ENCODE peak calls at places on chromosomes 3 and 15, in five cellular contexts. Z is CD8-positive, alpha-beta memory T cell; W is A549; A is keratinocyte; F is HCT116. J is an unnamed sample.

GRCh38 chr3:83928391-83928790 is 1030.4 kb upstream of the CADM2 start:
- DNase-seq in A (no peak), F (peak; percentile 8), Z (no peak), W (peak; percentile 60), J (no peak)

GRCh38 chr3:157132936-157133335 is 27.0 kb downstream of the CCNL1 start:
- DNase-seq in Z (no peak), W (no peak), A (no peak), F (no peak), J (no peak)

GRCh38 chr3:160413613-160414248 is 14.3 kb downstream of the SMC4 start:
- DNase-seq in A (peak; percentile 28), W (peak; percentile 79), F (peak; percentile 60), Z (peak; percentile 62), J (no peak)

GRCh38 chr3:632571-633170 is 436.1 kb downstream of the CHL1 start:
- DNase-seq in F (peak; percentile 35), Z (peak; percentile 4), A (peak; percentile 33), W (peak; percentile 67), J (peak; percentile 16)

GRCh38 chr3:120448707-120449650 is 1.8 kb downstream of the FSTL1 start:
- DNase-seq in F (no peak), Z (no peak), W (peak; percentile 42), A (no peak), J (no peak)

GRCh38 chr15:49410660-49411059 is 12.4 kb upstream of the FGF7 start:
- DNase-seq in Z (no peak), F (no peak), W (no peak), A (no peak), J (no peak)

GRCh38 chr3:15055019-15055557 is 10.0 kb downstream of the MRPS25 start:
- DNase-seq in Z (peak; percentile 7), A (no peak), F (no peak), W (no peak), J (no peak)

GRCh38 chr3:28247286-28247685 is 5.9 kb downstream of the CMC1 start:
- DNase-seq in W (no peak), Z (no peak), F (no peak), A (no peak), J (no peak)

GRCh38 chr15:43132830-43133428 is 457 bp upstream of the TMEM62 start:
- DNase-seq in Z (no peak), F (no peak), W (no peak), A (no peak), J (no peak)

GRCh38 chr3:156389151-156389760 is 165.7 kb downstream of the SSR3 start:
- DNase-seq in F (no peak), A (no peak), Z (no peak), W (no peak), J (no peak)

GRCh38 chr3:31488475-31489017 is 44.2 kb upstream of the STT3B start:
- DNase-seq in A (no peak), W (no peak), F (no peak), Z (no peak), J (no peak)

GRCh38 chr15:77819271-77819806 is 186.6 kb upstream of the LINGO1 start:
- DNase-seq in F (no peak), Z (no peak), W (no peak), A (no peak), J (no peak)

GRCh38 chr15:33068531-33068990 is 126.0 kb downstream of the FMN1 start:
- DNase-seq in A (peak; percentile 30), W (peak; percentile 81), F (no peak), Z (no peak), J (peak; percentile 71)

GRCh38 chr15:52191207-52191606 is at the start of gene GNB5:
- DNase-seq in F (no peak), W (no peak), Z (no peak), A (no peak), J (no peak)

GRCh38 chr15:23629234-23629805 is 18.3 kb downstream of the MAGEL2 start:
- DNase-seq in Z (no peak), W (no peak), A (no peak), F (no peak), J (no peak)

GRCh38 chr3:74501001-74501400 is 113.5 kb downstream of the CNTN3 start:
- DNase-seq in F (no peak), W (peak; percentile 0), Z (no peak), A (no peak), J (no peak)

GRCh38 chr15:57647791-57648130 is 56.1 kb downstream of the MYZAP start:
- DNase-seq in A (no peak), F (no peak), W (no peak), Z (no peak), J (peak; percentile 48)

GRCh38 chr3:152241142-152242067 is 27.3 kb upstream of the MBNL1 start:
- DNase-seq in A (no peak), F (no peak), W (no peak), Z (no peak), J (no peak)

GRCh38 chr15:31483053-31483923 is 156.7 kb downstream of the KLF13 start:
- DNase-seq in A (no peak), W (no peak), Z (peak; percentile 65), F (no peak), J (no peak)

DNA sequence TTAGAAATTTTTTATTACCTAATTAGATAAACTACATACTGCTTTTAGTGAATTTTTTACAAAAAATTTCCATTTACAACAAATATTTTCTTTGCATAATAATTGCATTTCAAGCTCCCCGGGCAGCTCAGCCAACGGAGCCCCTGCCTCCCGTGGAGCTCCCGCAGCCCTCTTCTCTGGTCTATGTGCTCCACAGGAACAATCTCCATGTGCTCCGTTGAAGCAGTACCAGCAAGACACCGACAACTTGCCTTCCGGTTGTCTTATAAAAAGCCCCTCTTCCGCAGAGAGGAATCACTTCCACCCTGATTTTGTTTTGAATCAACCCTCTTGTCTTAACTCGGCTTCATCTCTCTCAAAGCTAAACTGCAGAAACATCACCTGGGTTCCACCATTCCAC is 46.9 kb upstream of the CHD2 start:
- DNase-seq in A (no peak), W (no peak), Z (no peak), F (no peak), J (no peak)
- H3K27ac ChIP-seq in A (no peak overlapping the region), W (no peak overlapping the region), Z (no peak overlapping the region), F (no peak overlapping the region), J (no peak overlapping the region)

GRCh38 chr3:25784971-25785370 is 1.7 kb upstream of the NGLY1 start:
- DNase-seq in A (no peak), W (no peak), F (no peak), Z (no peak), J (no peak)

GRCh38 chr3:25781758-25782594 is 1.3 kb downstream of the NGLY1 start:
- DNase-seq in F (no peak), Z (no peak), A (no peak), W (no peak), J (no peak)

GRCh38 chr3:25782636-25782937 is 656 bp downstream of the NGLY1 start:
- DNase-seq in W (no peak), F (no peak), Z (no peak), A (no peak), J (no peak)

GRCh38 chr3:25782938-25783660 is at the start of gene NGLY1:
- DNase-seq in A (no peak), Z (peak; percentile 86), F (peak; percentile 51), W (peak; percentile 83), J (peak; percentile 20)

DNA sequence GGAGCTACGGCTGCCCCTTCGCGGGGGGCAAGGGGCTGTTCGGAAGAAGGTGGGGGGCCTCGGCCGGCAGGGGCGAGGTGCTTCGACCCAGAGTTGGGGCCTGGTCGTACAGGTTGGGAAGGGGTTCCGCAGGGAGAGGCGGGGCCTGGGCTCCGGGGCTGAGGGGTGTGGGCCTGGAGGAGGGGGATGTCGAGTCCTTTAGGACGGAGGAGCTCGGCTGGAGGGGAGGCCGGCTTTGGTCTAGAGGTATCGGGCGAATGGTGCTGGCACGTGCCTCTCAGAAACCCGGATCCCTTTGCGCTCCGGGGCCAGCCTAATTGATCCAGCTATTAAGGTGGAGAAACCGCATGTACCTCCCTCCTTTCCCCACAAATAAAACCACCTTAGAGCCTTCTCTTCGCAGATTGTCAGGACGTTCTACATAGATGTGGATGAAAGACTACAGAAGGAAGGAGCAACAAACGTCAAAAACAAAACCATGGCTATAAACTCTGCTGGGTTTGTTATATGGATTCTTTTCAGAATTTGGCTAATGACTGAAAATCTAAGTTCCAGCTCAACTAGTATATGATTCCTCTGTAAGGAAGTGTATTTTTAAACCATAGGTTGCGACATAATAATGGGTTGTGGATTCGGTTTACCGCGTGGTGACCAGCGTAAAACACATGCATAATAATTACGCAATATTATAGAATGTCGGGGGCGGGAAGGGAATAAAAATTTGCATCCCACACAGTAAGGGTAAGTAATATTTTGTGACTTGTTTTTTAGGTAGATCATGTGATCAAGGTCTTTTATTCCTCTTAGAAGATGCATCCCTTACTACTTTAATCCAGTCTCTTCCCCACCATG is 644 bp upstream of the NGLY1 start:
- DNase-seq in W (peak; percentile 56), Z (no peak), A (no peak), F (no peak), J (no peak)
- H3K27ac ChIP-seq in W (peak overlapping the region; percentile 100), Z (no peak overlapping the region), A (peak overlapping the region; percentile 61), F (peak overlapping the region; percentile 23), J (peak overlapping the region; percentile 68)

GRCh38 chr3:65550137-65550536 is 488.6 kb downstream of the MAGI1 start:
- DNase-seq in W (no peak), Z (no peak), F (no peak), A (no peak), J (no peak)

GRCh38 chr3:65548848-65549625 is 489.7 kb downstream of the MAGI1 start:
- DNase-seq in A (no peak), W (no peak), F (no peak), Z (no peak), J (no peak)

GRCh38 chr3:65545429-65545828 is 493.3 kb downstream of the MAGI1 start:
- DNase-seq in A (no peak), Z (no peak), W (peak; percentile 17), F (no peak), J (no peak)

GRCh38 chr3:65551945-65552344 is 486.8 kb downstream of the MAGI1 start:
- DNase-seq in F (no peak), W (no peak), Z (no peak), A (no peak), J (no peak)

GRCh38 chr3:65549626-65549959 is 489.1 kb downstream of the MAGI1 start:
- DNase-seq in A (no peak), F (no peak), W (no peak), Z (no peak), J (no peak)
- H3K27ac ChIP-seq in A (no peak overlapping the region), F (no peak overlapping the region), W (no peak overlapping the region), Z (no peak overlapping the region), J (no peak overlapping the region)

GRCh38 chr3:123344175-123344908 is 104.5 kb downstream of the ADCY5 start:
- DNase-seq in W (no peak), Z (no peak), F (no peak), A (no peak), J (no peak)

GRCh38 chr3:123344941-123345594 is 103.8 kb downstream of the ADCY5 start:
- DNase-seq in F (no peak), W (no peak), A (no peak), Z (no peak), J (no peak)

GRCh38 chr3:123341871-123342630 is 106.8 kb downstream of the ADCY5 start:
- DNase-seq in F (no peak), W (no peak), A (no peak), Z (no peak), J (no peak)

GRCh38 chr3:123343296-123344174 is 105.4 kb downstream of the ADCY5 start:
- DNase-seq in A (no peak), F (no peak), Z (no peak), W (no peak), J (no peak)

DNA sequence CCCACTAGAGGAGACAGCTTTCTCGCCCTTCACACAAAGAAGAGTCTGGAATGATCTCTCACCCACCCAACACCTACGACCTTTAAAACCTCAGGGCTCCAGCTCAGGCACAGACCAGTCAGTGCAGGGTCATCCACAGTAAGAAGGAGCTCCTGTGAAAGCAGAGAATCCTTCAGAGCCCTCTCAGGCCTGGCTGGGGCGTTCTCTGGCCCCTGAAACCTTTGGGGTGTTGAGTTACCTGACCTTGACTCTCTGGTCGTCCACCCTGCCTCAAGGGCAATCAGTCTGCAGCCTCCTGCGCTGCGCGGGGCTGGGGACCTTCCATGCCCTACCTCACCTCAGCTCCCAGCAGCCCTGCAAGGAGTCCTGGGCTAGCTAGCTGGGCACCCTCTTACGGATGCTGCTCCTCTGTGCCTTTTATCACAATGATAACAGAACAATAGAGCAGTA is 106.2 kb downstream of the ADCY5 start:
- DNase-seq in Z (no peak), F (no peak), A (no peak), W (no peak), J (no peak)
- H3K27ac ChIP-seq in Z (no peak overlapping the region), F (no peak overlapping the region), A (no peak overlapping the region), W (no peak overlapping the region), J (no peak overlapping the region)

J was measured in epithelial cell of prostate.